ENCODE peak calls at places on chromosomes 1 and 21, in seven cellular contexts. O is Panc1, X is prostate gland, V is endothelial cell of umbilical vein, M is HCT116, L is sigmoid colon, U is H1. C is an unnamed sample. For H3K9me3, the result is how much of the 10 kb centered on the place peaks cover.

GRCh38 chr1:205041121-205041758 is 1.8 kb upstream of the CNTN2 start:
- DNase-seq in O (no peak), X (no peak), V (no peak), M (no peak), L (no peak), U (no peak), C (no peak)

GRCh38 chr1:25099343-25099951 is 132.9 kb downstream of the SYF2 start:
- DNase-seq in O (no peak), X (no peak), V (no peak), M (no peak), L (no peak), U (no peak), C (peak)

GRCh38 chr1:25617626-25618432 is 1.2 kb downstream of the MAN1C1 start:
- DNase-seq in O (no peak), X (no peak), V (no peak), M (no peak), L (peak), U (no peak), C (no peak)

GRCh38 chr1:173360478-173361063 is 116.6 kb upstream of the PRDX6 start:
- DNase-seq in O (no peak), X (no peak), V (no peak), M (no peak), L (no peak), U (no peak), C (no peak)

GRCh38 chr1:95057361-95057760 is 15.4 kb downstream of the ALG14 start:
- DNase-seq in O (no peak), X (no peak), V (no peak), M (no peak), L (no peak), U (no peak), C (no peak)

GRCh38 chr1:52542085-52542688 is 10.7 kb downstream of the TUT4 start:
- DNase-seq in O (no peak), X (no peak), V (peak), M (no peak), L (no peak), U (no peak), C (no peak)

GRCh38 chr1:239951518-239952130 is 140.1 kb upstream of the FMN2 start:
- DNase-seq in O (peak), X (peak), V (peak), M (peak), L (no peak), U (no peak), C (peak)

GRCh38 chr21:45974073-45975016 is 7.2 kb upstream of the COL6A1 start:
- DNase-seq in O (no peak), X (no peak), V (peak), M (peak), L (peak), U (no peak), C (peak)

GRCh38 chr1:33045814-33046213 is 9.1 kb upstream of the AK2 start:
- DNase-seq in O (no peak), X (no peak), V (no peak), M (no peak), L (no peak), U (no peak), C (no peak)

GRCh38 chr21:36703123-36703522 is 4.2 kb downstream of the SIM2 start:
- DNase-seq in O (no peak), X (no peak), V (no peak), M (no peak), L (no peak), U (no peak), C (no peak)

GRCh38 chr21:44982558-44983244 is 42.9 kb downstream of the SLX9 start:
- DNase-seq in O (no peak), X (no peak), V (peak), M (no peak), L (peak), U (no peak), C (no peak)

GRCh38 chr1:156193208-156193487 is 756 bp upstream of the SLC25A44 start:
- DNase-seq in O (no peak), X (no peak), V (no peak), M (no peak), L (no peak), U (no peak), C (no peak)

GRCh38 chr1:233627376-233627775 is 13.5 kb downstream of the KCNK1 start:
- DNase-seq in O (no peak), X (no peak), V (no peak), M (no peak), L (no peak), U (no peak), C (no peak)

GRCh38 chr21:44304846-44305245 is 5.0 kb downstream of the PFKL start:
- DNase-seq in O (no peak), X (peak), V (peak), M (no peak), L (no peak), U (no peak), C (peak)

GRCh38 chr1:53949651-53950050 is 3.5 kb downstream of the LRRC42 start:
- DNase-seq in O (no peak), X (no peak), V (no peak), M (no peak), L (no peak), U (no peak), C (no peak)

GRCh38 chr1:182629674-182630073 is 25.5 kb upstream of the RGS16 start:
- DNase-seq in O (no peak), X (no peak), V (no peak), M (no peak), L (no peak), U (no peak), C (no peak)

GRCh38 chr1:236502579-236502971 is 21.2 kb upstream of the LGALS8 start:
- DNase-seq in O (no peak), X (no peak), V (peak), M (no peak), L (no peak), U (no peak), C (no peak)

GRCh38 chr1:200181861-200182260 is 154.4 kb downstream of the NR5A2 start:
- DNase-seq in O (no peak), X (no peak), V (no peak), M (no peak), L (no peak), U (no peak), C (no peak)

GRCh38 chr1:53470155-53470554 is 11.0 kb downstream of the DMRTB1 start:
- DNase-seq in O (no peak), X (no peak), V (peak), M (peak), L (no peak), U (peak), C (peak)

GRCh38 chr1:223707270-223708000 is 4.9 kb upstream of the CAPN2 start:
- DNase-seq in O (peak), X (peak), V (peak), M (peak), L (peak), U (no peak), C (peak)

GRCh38 chr1:10415211-10415930 is 14.9 kb upstream of the CENPS start:
- DNase-seq in O (no peak), X (no peak), V (peak), M (no peak), L (peak), U (no peak), C (peak)

DNA sequence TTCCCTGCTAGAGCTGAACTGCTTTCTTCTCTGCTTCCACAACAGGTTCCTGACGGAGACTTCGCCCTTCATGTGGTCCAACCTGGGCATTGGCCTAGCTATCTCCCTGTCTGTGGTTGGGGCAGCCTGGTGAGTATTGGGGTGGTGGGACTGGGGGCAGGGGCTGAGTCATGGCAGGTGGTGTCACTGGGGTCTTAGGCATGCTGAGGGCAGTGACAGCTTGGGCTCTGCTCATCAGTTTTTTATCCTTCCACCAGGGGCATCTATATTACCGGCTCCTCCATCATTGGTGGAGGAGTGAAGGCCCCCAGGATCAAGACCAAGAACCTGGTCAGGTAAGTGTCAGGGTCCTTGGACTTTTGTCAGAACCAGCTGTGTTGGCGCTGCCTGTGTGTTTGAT is 1.3 kb downstream of the ATP6V0B start:
- DNase-seq in O (no peak), X (no peak), V (no peak), M (no peak), L (no peak), U (no peak), C (no peak)
- H3K27ac ChIP-seq in O (peak), X (peak), V (no peak), M (peak), L (peak), U (no peak), C (peak)

GRCh38 chr1:247147781-247148180 is 24.0 kb downstream of the ZNF124 start:
- DNase-seq in O (no peak), X (no peak), V (no peak), M (no peak), L (no peak), U (no peak), C (no peak)
- H3K9me3 ChIP-seq in O (half or more), X (under half), V (under half), M (under half), L (under half), U (under half), C (half or more)

GRCh38 chr1:111921948-111922347 is 67.5 kb downstream of the KCND3 start:
- DNase-seq in O (no peak), X (no peak), V (no peak), M (no peak), L (peak), U (no peak), C (no peak)

GRCh38 chr1:111923766-111924165 is 65.7 kb downstream of the KCND3 start:
- DNase-seq in O (no peak), X (no peak), V (no peak), M (no peak), L (peak), U (no peak), C (no peak)

GRCh38 chr1:111924786-111925185 is 64.7 kb downstream of the KCND3 start:
- DNase-seq in O (no peak), X (no peak), V (no peak), M (no peak), L (peak), U (no peak), C (no peak)

GRCh38 chr1:111920221-111921024 is 69.0 kb downstream of the KCND3 start:
- DNase-seq in O (no peak), X (peak), V (no peak), M (no peak), L (peak), U (no peak), C (no peak)
- TF ChIP-seq POLR2AphosphoS5 in O (no peak), X (peak), V (no peak), M (no peak), L (peak), U (no peak), C (no peak)

DNA sequence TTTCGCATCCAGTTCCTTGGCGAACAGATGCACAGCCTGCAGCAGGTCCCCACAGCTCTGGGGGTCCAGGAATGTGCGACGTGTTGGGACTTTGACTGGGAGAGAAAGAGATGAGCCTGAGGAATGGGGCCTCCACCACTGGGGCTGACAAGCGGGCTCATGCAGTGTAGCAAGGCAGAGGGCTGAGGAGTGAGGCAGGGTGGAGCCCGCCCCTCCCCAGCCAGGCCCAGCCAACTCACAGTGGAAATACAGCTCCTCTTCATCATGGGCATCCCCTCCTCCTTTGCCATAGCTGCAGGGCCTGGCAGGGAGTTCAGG is 30.7 kb downstream of the CDCA8 start:
- DNase-seq in O (no peak), X (no peak), V (no peak), M (no peak), L (no peak), U (no peak), C (no peak)
- H3K27ac ChIP-seq in O (no peak), X (no peak), V (no peak), M (no peak), L (no peak), U (no peak), C (no peak)

GRCh38 chr1:2919826-2920225 is 101.4 kb upstream of the ACTRT2 start:
- DNase-seq in O (no peak), X (no peak), V (no peak), M (no peak), L (no peak), U (no peak), C (no peak)
- H3K9me3 ChIP-seq in O (under half), X (under half), V (under half), M (under half), L (under half), U (half or more), C (under half)

DNA sequence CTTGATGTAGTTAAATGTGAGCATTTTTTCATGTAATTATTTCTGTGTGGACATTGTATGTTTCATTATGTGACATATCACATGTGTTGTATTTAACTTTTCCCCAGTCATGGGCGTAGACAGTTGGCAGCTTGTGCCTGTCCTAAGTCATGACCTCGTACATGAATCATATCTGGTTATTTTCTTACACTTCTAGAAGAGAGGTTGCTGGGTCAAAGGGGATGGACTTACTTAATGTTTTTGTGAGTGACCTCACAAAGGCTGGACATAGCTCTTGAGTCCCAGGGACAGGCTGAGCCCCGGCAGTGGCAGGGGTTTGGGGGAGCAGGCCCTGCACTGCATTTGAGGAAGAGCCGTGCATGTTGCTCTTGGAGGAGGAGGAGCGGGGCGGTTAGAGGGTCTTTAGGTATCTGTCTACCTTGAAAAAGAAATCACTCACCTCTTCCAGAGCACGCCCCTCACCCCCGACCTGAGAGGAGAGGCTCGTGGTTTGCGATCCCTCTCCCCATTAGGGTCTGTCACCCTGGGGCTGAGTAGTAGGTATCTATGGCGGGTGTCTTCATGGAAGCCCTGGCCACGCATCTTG is 16.4 kb downstream of the IFNGR2 start:
- DNase-seq in O (no peak), X (no peak), V (peak), M (no peak), L (peak), U (no peak), C (no peak)
- TF ChIP-seq POLR2AphosphoS5 in O (no peak), X (no peak), V (no peak), M (no peak), L (peak), U (no peak), C (peak)

GRCh38 chr1:112429749-112430148 is 33.7 kb downstream of the CTTNBP2NL start:
- DNase-seq in O (no peak), X (no peak), V (peak), M (no peak), L (no peak), U (no peak), C (no peak)
- H3K27ac ChIP-seq in O (no peak), X (no peak), V (peak), M (no peak), L (peak), U (no peak), C (peak)

GRCh38 chr1:232521660-232522059 is 108.3 kb downstream of the SIPA1L2 start:
- DNase-seq in O (no peak), X (no peak), V (no peak), M (no peak), L (no peak), U (no peak), C (no peak)
- H3K9me3 ChIP-seq in O (under half), X (under half), V (under half), M (under half), L (under half), U (under half), C (under half)

GRCh38 chr1:19067187-19067911 is 110.9 kb upstream of the IFFO2 start:
- DNase-seq in O (no peak), X (peak), V (no peak), M (no peak), L (no peak), U (no peak), C (peak)

GRCh38 chr1:19067912-19068638 is 111.6 kb upstream of the IFFO2 start:
- DNase-seq in O (no peak), X (no peak), V (no peak), M (no peak), L (no peak), U (no peak), C (no peak)

GRCh38 chr1:19066248-19066873 is 109.9 kb upstream of the IFFO2 start:
- DNase-seq in O (no peak), X (peak), V (no peak), M (no peak), L (no peak), U (no peak), C (peak)

GRCh38 chr1:19065526-19066247 is 109.2 kb upstream of the IFFO2 start:
- DNase-seq in O (no peak), X (no peak), V (no peak), M (no peak), L (no peak), U (no peak), C (no peak)

GRCh38 chr1:19066874-19067186 is 110.4 kb upstream of the IFFO2 start:
- DNase-seq in O (no peak), X (no peak), V (no peak), M (no peak), L (no peak), U (no peak), C (no peak)
- TF ChIP-seq POLR2AphosphoS5 in O (no peak), X (no peak), V (no peak), M (no peak), L (no peak), U (no peak), C (no peak)

GRCh38 chr1:192609110-192610079 is 26.6 kb upstream of the RGS13 start:
- DNase-seq in O (no peak), X (peak), V (no peak), M (no peak), L (peak), U (no peak), C (peak)
- H3K27ac ChIP-seq in O (no peak), X (no peak), V (no peak), M (no peak), L (peak), U (no peak), C (peak)

C was measured in transverse colon.